ENCODE peak calls at places on chromosome 2, in nine cellular contexts. U, W, N, R, Z, S, P, A and O are unnamed samples.
A peak's percentile ranks its signal among the peaks of the same experiment; 100 is the strongest.

GRCh38 chr2:110126086-110126773 is 10.6 kb upstream of the MALL start:
- DNase-seq in U (no peak), S (no peak), A (no peak), N (no peak), Z (no peak), R (no peak), P (no peak), W (no peak), O (no peak)

GRCh38 chr2:59249441-59250330 is 1008.6 kb upstream of the FANCL start:
- DNase-seq in Z (no peak), R (no peak), N (no peak), S (no peak), U (no peak), P (no peak), W (no peak), A (no peak), O (no peak)

GRCh38 chr2:115880558-115880957 is 1438.1 kb downstream of the DPP10 start:
- DNase-seq in R (no peak), A (no peak), U (no peak), W (no peak), S (no peak), Z (no peak), N (no peak), P (no peak), O (no peak)

GRCh38 chr2:74514368-74515270 is at the start of gene TLX2:
- DNase-seq in S (peak; percentile 79), N (no peak), P (no peak), Z (no peak), R (no peak), W (no peak), A (no peak), U (no peak), O (no peak)

GRCh38 chr2:235328991-235329390 is 164.9 kb upstream of the AGAP1 start:
- DNase-seq in S (no peak), R (peak; percentile 23), A (no peak), U (no peak), N (no peak), W (no peak), P (no peak), Z (no peak), O (no peak)

GRCh38 chr2:31258351-31258750 is 24.4 kb downstream of the EHD3 start:
- DNase-seq in W (no peak), U (no peak), P (no peak), A (no peak), N (no peak), Z (no peak), S (no peak), R (no peak), O (no peak)

GRCh38 chr2:170813611-170814550 is 2.8 kb upstream of the GAD1 start:
- DNase-seq in P (no peak), R (no peak), A (no peak), N (no peak), S (no peak), W (no peak), U (peak; percentile 21), Z (no peak), O (peak; percentile 52)

GRCh38 chr2:3349211-3349693 is 28.4 kb downstream of the EIPR1 start:
- DNase-seq in P (no peak), Z (no peak), N (peak; percentile 80), U (no peak), W (no peak), S (no peak), R (no peak), A (no peak), O (no peak)

GRCh38 chr2:19235308-19235707 is 123.1 kb downstream of the OSR1 start:
- DNase-seq in U (no peak), R (no peak), A (no peak), N (no peak), W (peak; percentile 61), Z (no peak), S (peak; percentile 10), P (no peak), O (peak; percentile 21)

GRCh38 chr2:160689441-160689840 is 195.8 kb upstream of the RBMS1 start:
- DNase-seq in A (no peak), S (no peak), R (no peak), Z (no peak), N (no peak), U (no peak), P (no peak), W (no peak), O (no peak)

GRCh38 chr2:20210462-20210861 is 14.5 kb downstream of the SDC1 start:
- DNase-seq in Z (no peak), A (no peak), W (no peak), N (no peak), S (no peak), U (no peak), P (no peak), R (no peak), O (no peak)

GRCh38 chr2:187547353-187547979 is 6.8 kb downstream of the TFPI start:
- DNase-seq in A (no peak), R (peak; percentile 80), P (no peak), U (no peak), W (peak; percentile 83), N (no peak), S (peak; percentile 69), Z (peak; percentile 82), O (peak; percentile 97)

GRCh38 chr2:207531024-207531411 is 1.3 kb downstream of the CREB1 start:
- DNase-seq in P (no peak), Z (no peak), A (no peak), R (no peak), N (no peak), S (no peak), W (no peak), U (no peak), O (peak; percentile 35)

GRCh38 chr2:11750422-11750821 is 4.0 kb downstream of the LPIN1 start:
- DNase-seq in S (no peak), N (no peak), Z (no peak), W (no peak), U (peak; percentile 31), A (peak; percentile 61), P (no peak), R (no peak), O (peak; percentile 36)

GRCh38 chr2:141728886-141729285 is 401.9 kb downstream of the LRP1B start:
- DNase-seq in A (no peak), R (no peak), Z (no peak), S (no peak), U (no peak), P (no peak), N (no peak), W (no peak), O (no peak)

GRCh38 chr2:47616506-47616905 is 166.4 kb upstream of the MSH6 start:
- DNase-seq in Z (no peak), R (no peak), W (no peak), S (no peak), N (no peak), A (no peak), U (no peak), P (no peak), O (no peak)

GRCh38 chr2:101770672-101771071 is 73.2 kb downstream of the MAP4K4 start:
- DNase-seq in A (no peak), W (no peak), U (no peak), S (peak; percentile 57), R (no peak), N (no peak), Z (no peak), P (no peak), O (peak; percentile 48)

GRCh38 chr2:214311931-214312749 is 98.7 kb upstream of the VWC2L start:
- DNase-seq in U (no peak), R (no peak), W (no peak), N (no peak), S (peak; percentile 10), P (no peak), A (no peak), Z (no peak), O (peak; percentile 17)

GRCh38 chr2:40286721-40287120 is 165.2 kb downstream of the SLC8A1 start:
- DNase-seq in N (no peak), S (no peak), A (no peak), W (no peak), P (no peak), Z (no peak), U (no peak), R (no peak), O (no peak)

GRCh38 chr2:241902357-241902991 is 32.9 kb downstream of the RTP5 start:
- DNase-seq in Z (no peak), A (no peak), P (no peak), R (no peak), W (no peak), N (no peak), S (no peak), U (no peak), O (no peak)

GRCh38 chr2:100606740-100607343 is 44.0 kb downstream of the PDCL3 start:
- DNase-seq in A (no peak), Z (no peak), W (no peak), U (peak; percentile 37), N (peak; percentile 35), R (no peak), P (peak; percentile 22), S (peak; percentile 24), O (peak; percentile 19)

GRCh38 chr2:25606892-25607291 is 66.5 kb downstream of the DTNB start:
- DNase-seq in P (no peak), Z (no peak), S (peak; percentile 42), N (no peak), R (no peak), A (no peak), U (no peak), W (no peak), O (peak; percentile 60)

GRCh38 chr2:109349555-109350430 is 220.8 kb downstream of the SH3RF3 start:
- DNase-seq in Z (no peak), U (no peak), R (peak; percentile 50), W (no peak), N (no peak), S (no peak), A (no peak), P (no peak), O (no peak)

GRCh38 chr2:207088839-207089238 is 76.9 kb downstream of the KLF7 start:
- DNase-seq in A (no peak), Z (no peak), W (no peak), S (no peak), P (no peak), R (no peak), U (no peak), N (no peak), O (no peak)

GRCh38 chr2:182870227-182870626 is 3.8 kb upstream of the FRZB start:
- DNase-seq in U (no peak), S (no peak), A (no peak), Z (no peak), W (no peak), P (no peak), N (no peak), R (no peak), O (no peak)

GRCh38 chr2:58992062-58992736 is 751.1 kb upstream of the FANCL start:
- DNase-seq in R (no peak), W (no peak), P (no peak), U (no peak), A (no peak), Z (no peak), S (no peak), N (no peak), O (no peak)

GRCh38 chr2:44869761-44870160 is 71.7 kb upstream of the SIX3 start:
- DNase-seq in S (no peak), Z (no peak), W (no peak), U (no peak), A (no peak), P (no peak), R (no peak), N (no peak), O (no peak)

GRCh38 chr2:203774760-203775159 is 68.3 kb downstream of the CD28 start:
- DNase-seq in U (no peak), A (no peak), W (no peak), Z (no peak), S (no peak), R (no peak), N (no peak), P (no peak), O (peak; percentile 50)

GRCh38 chr2:48605482-48606175 is 12.0 kb upstream of the GTF2A1L start:
- DNase-seq in P (no peak), N (no peak), S (no peak), A (no peak), U (no peak), W (no peak), Z (no peak), R (no peak), O (no peak)

GRCh38 chr2:83103602-83104001 is 1355.5 kb downstream of the SUCLG1 start:
- DNase-seq in R (no peak), N (no peak), A (no peak), W (peak; percentile 93), S (peak; percentile 36), P (no peak), Z (peak; percentile 72), U (no peak), O (peak; percentile 86)

GRCh38 chr2:121707920-121708361 is 28.7 kb downstream of the NIFK start:
- DNase-seq in U (no peak), R (no peak), A (no peak), P (no peak), W (no peak), Z (no peak), N (no peak), S (no peak), O (no peak)